ENCODE peak calls at places on chromosomes 11 and 22, in four cellular contexts. M is CD8-positive, alpha-beta T cell; P is HCT116; S is AG04450. L is an unnamed sample.

GRCh38 chr11:36296925-36297604 is 977 bp downstream of the PRR5L start:
- DNase-seq in M (no peak), P (no peak), S (peak), L (peak)

GRCh38 chr11:110763249-110764011 is 51.2 kb upstream of the ARHGAP20 start:
- DNase-seq in M (no peak), P (no peak), S (peak), L (peak)

GRCh38 chr22:41557401-41558240 is 3.2 kb upstream of the CSDC2 start:
- DNase-seq in M (no peak), P (no peak), S (peak), L (peak)

GRCh38 chr11:13942908-13943505 is 19.5 kb upstream of the SPON1 start:
- DNase-seq in M (no peak), P (peak), S (no peak), L (peak)

GRCh38 chr11:86589856-86590589 is 82.4 kb downstream of the ME3 start:
- DNase-seq in M (no peak), P (no peak), S (no peak), L (no peak)

GRCh38 chr22:39454385-39454871 is 2.4 kb upstream of the MGAT3 start:
- DNase-seq in M (no peak), P (no peak), S (no peak), L (peak)

GRCh38 chr11:27303903-27304302 is 59.1 kb downstream of the CCDC34 start:
- DNase-seq in M (no peak), P (no peak), S (no peak), L (no peak)

GRCh38 chr11:132943325-132943736 is 589.0 kb downstream of the OPCML start:
- DNase-seq in M (no peak), P (no peak), S (no peak), L (no peak)

GRCh38 chr22:21714784-21715183 is 20.8 kb downstream of the YPEL1 start:
- DNase-seq in M (no peak), P (no peak), S (no peak), L (no peak)

GRCh38 chr11:31800398-31801265 is 10.5 kb downstream of the PAX6 start:
- DNase-seq in M (no peak), P (no peak), S (no peak), L (no peak)

GRCh38 chr22:43226368-43226979 is 39.5 kb upstream of the TTLL12 start:
- DNase-seq in M (no peak), P (no peak), S (no peak), L (peak)

GRCh38 chr11:2940166-2940929 is 11.1 kb upstream of the PHLDA2 start:
- DNase-seq in M (peak), P (peak), S (no peak), L (peak)

GRCh38 chr11:10328314-10329090 is 23.6 kb downstream of the ADM start:
- DNase-seq in M (no peak), P (no peak), S (no peak), L (peak)

GRCh38 chr22:37933711-37934376 is 19.6 kb downstream of the C22orf23 start:
- DNase-seq in M (peak), P (peak), S (peak), L (peak)

GRCh38 chr22:29265929-29266328 is 1.9 kb downstream of the RHBDD3 start:
- DNase-seq in M (no peak), P (no peak), S (no peak), L (no peak)
- H3K4me3 ChIP-seq in M (no peak), P (peak), S (no peak), L (no peak)

GRCh38 chr11:19800162-19800561 is 87.5 kb downstream of the NAV2 start:
- DNase-seq in M (no peak), P (no peak), S (no peak), L (peak)
- TF ChIP-seq CTCF in M (no peak), P (peak), S (peak), L (peak)

GRCh38 chr11:68007498-68008380 is 2.4 kb upstream of the ALDH3B1 start:
- DNase-seq in M (no peak), P (no peak), S (no peak), L (no peak)

GRCh38 chr11:68008381-68009337 is 1.5 kb upstream of the ALDH3B1 start:
- DNase-seq in M (no peak), P (no peak), S (no peak), L (no peak)

GRCh38 chr11:68011046-68011943 is 1.2 kb downstream of the ALDH3B1 start:
- DNase-seq in M (no peak), P (no peak), S (no peak), L (no peak)

GRCh38 chr11:68010058-68011041 is at the start of gene ALDH3B1:
- DNase-seq in M (no peak), P (peak), S (no peak), L (peak)

GRCh38 chr11:68009391-68010000 is 631 bp upstream of the ALDH3B1 start:
- DNase-seq in M (no peak), P (no peak), S (no peak), L (peak)
- H3K4me3 ChIP-seq in M (no peak), P (peak), S (no peak), L (peak)

GRCh38 chr11:65858354-65859133 is 564 bp upstream of the CFL1 start:
- DNase-seq in M (no peak), P (no peak), S (no peak), L (no peak)

GRCh38 chr11:65859134-65859811 is 960 bp upstream of the MUS81 start:
- DNase-seq in M (peak), P (peak), S (peak), L (peak)

GRCh38 chr11:65856689-65857499 is 1.1 kb downstream of the CFL1 start:
- DNase-seq in M (peak), P (no peak), S (no peak), L (peak)

GRCh38 chr11:65855927-65856363 is 2.0 kb downstream of the CFL1 start:
- DNase-seq in M (no peak), P (no peak), S (no peak), L (no peak)

GRCh38 chr11:65857500-65858353 is at the start of gene CFL1:
- DNase-seq in M (peak), P (peak), S (peak), L (peak)
- TF ChIP-seq CTCF in M (no peak), P (no peak), S (no peak), L (no peak)

L was measured in cardiac fibroblast.